ENCODE peak calls at places on chromosomes 13 and 19, in nine cellular contexts. B is fibroblast of lung; H is right atrium auricular region; V is thoracic aorta; U is A549; K is RWPE1; A is CD8-positive, alpha-beta T cell; M is neural progenitor cell; J is uterus. O is an unnamed sample.
A peak's percentile ranks its signal among the peaks of the same experiment; 100 is the strongest.

GRCh38 chr13:27466513-27466912 is 16.1 kb upstream of the MTIF3 start:
- DNase-seq in H (no peak), U (no peak), V (no peak), A (no peak), M (no peak), K (no peak), B (no peak), J (no peak), O (no peak)

GRCh38 chr13:38346764-38347163 is 2.9 kb upstream of the UFM1 start:
- DNase-seq in B (no peak), H (no peak), A (no peak), K (no peak), V (no peak), U (no peak), M (no peak), J (no peak), O (no peak)

GRCh38 chr13:19960673-19961015 is 2.1 kb downstream of the ZMYM2 start:
- DNase-seq in J (no peak), M (no peak), A (no peak), B (no peak), H (no peak), V (no peak), U (no peak), K (no peak), O (no peak)

GRCh38 chr13:113616991-113617749 is 32.6 kb downstream of the TFDP1 start:
- DNase-seq in J (no peak), K (no peak), U (no peak), H (no peak), M (peak; percentile 86), V (no peak), A (no peak), B (peak; percentile 73), O (peak; percentile 14)

GRCh38 chr19:35292421-35292820 is 460 bp downstream of the MAG start:
- DNase-seq in B (no peak), M (no peak), K (no peak), J (no peak), H (no peak), A (no peak), V (no peak), U (no peak), O (no peak)

GRCh38 chr13:103282571-103283450 is 216.6 kb upstream of the SLC10A2 start:
- DNase-seq in H (no peak), M (no peak), B (peak; percentile 95), J (no peak), K (peak; percentile 87), A (no peak), U (peak; percentile 18), V (no peak), O (no peak)

GRCh38 chr13:102800145-102801041 is 1.5 kb downstream of the BIVM start:
- DNase-seq in J (peak; percentile 73), H (peak; percentile 78), K (peak; percentile 79), U (peak; percentile 68), A (peak; percentile 84), B (peak; percentile 78), M (peak; percentile 88), V (no peak), O (peak; percentile 92)

GRCh38 chr19:18416778-18417249 is 2.4 kb upstream of the SSBP4 start:
- DNase-seq in K (no peak), V (peak; percentile 82), H (peak; percentile 94), B (peak; percentile 83), U (no peak), A (peak; percentile 60), J (peak; percentile 93), M (peak; percentile 92), O (peak; percentile 97)

GRCh38 chr13:97194473-97194872 is 27.7 kb upstream of the MBNL2 start:
- DNase-seq in V (no peak), J (no peak), U (no peak), B (peak; percentile 87), M (no peak), A (no peak), H (no peak), K (peak; percentile 28), O (no peak)

GRCh38 chr13:98022210-98022609 is 68.7 kb downstream of the IPO5 start:
- DNase-seq in K (no peak), A (no peak), B (peak; percentile 90), V (no peak), J (no peak), H (no peak), U (no peak), M (no peak), O (peak; percentile 80)

GRCh38 chr13:113741101-113741731 is 17.8 kb upstream of the TMEM255B start:
- DNase-seq in K (no peak), V (no peak), A (no peak), M (no peak), U (no peak), H (no peak), B (peak; percentile 42), J (no peak), O (no peak)

GRCh38 chr13:114004416-114005205 is 30.7 kb upstream of the C13orf46 start:
- DNase-seq in K (no peak), M (no peak), A (no peak), V (no peak), B (peak; percentile 62), J (no peak), U (no peak), H (peak; percentile 88), O (no peak)

GRCh38 chr19:28726533-28726932 is 486.4 kb downstream of the UQCRFS1 start:
- DNase-seq in U (no peak), J (no peak), B (no peak), A (no peak), M (no peak), V (no peak), K (no peak), H (no peak), O (no peak)

GRCh38 chr13:38350114-38350617 is 515 bp downstream of the UFM1 start:
- DNase-seq in B (peak; percentile 68), J (no peak), U (peak; percentile 25), M (peak; percentile 61), H (peak; percentile 68), K (peak; percentile 63), V (peak; percentile 32), A (peak; percentile 50), O (no peak)

GRCh38 chr19:13027557-13027956 is 32.3 kb downstream of the NFIX start:
- DNase-seq in B (no peak), J (no peak), M (no peak), V (no peak), H (no peak), K (no peak), A (no peak), U (no peak), O (no peak)

GRCh38 chr19:13029301-13029880 is 34.1 kb downstream of the NFIX start:
- DNase-seq in B (no peak), U (no peak), H (no peak), K (no peak), M (no peak), A (no peak), J (no peak), V (no peak), O (no peak)

GRCh38 chr19:13028027-13028426 is 32.8 kb downstream of the NFIX start:
- DNase-seq in B (no peak), J (no peak), M (no peak), V (no peak), H (no peak), K (no peak), A (no peak), U (no peak), O (no peak)

GRCh38 chr19:13031917-13032623 is 36.8 kb downstream of the NFIX start:
- DNase-seq in V (no peak), K (no peak), A (no peak), M (peak; percentile 81), J (no peak), H (no peak), U (no peak), B (peak; percentile 72), O (no peak)

GRCh38 chr19:13029893-13030292 is 34.6 kb downstream of the NFIX start:
- DNase-seq in M (peak; percentile 55), H (no peak), V (no peak), J (no peak), A (no peak), K (no peak), U (no peak), B (no peak), O (no peak)
- TF ChIP-seq CTCF in M (peak; percentile 60), H (peak; percentile 60), V (peak; percentile 45), J (peak; percentile 33), A (no peak), K (peak; percentile 58), U (peak; percentile 31), B (peak; percentile 56), O (peak; percentile 62)

GRCh38 chr19:2775556-2776430 is 7.3 kb downstream of the SGTA start:
- DNase-seq in A (peak; percentile 72), M (no peak), J (peak; percentile 50), V (no peak), U (no peak), B (peak; percentile 73), H (peak; percentile 79), K (no peak), O (no peak)
- H3K27ac ChIP-seq in A (peak overlapping the region; percentile 76), M (no peak overlapping the region), J (peak overlapping the region; percentile 26), V (peak overlapping the region; percentile 36), U (no peak overlapping the region), B (peak overlapping the region; percentile 7), H (peak overlapping the region; percentile 83), K (peak overlapping the region; percentile 6), O (no peak overlapping the region)

GRCh38 chr13:105202384-105202783 is 1333.1 kb downstream of the EFNB2 start:
- DNase-seq in J (no peak), V (no peak), U (no peak), B (peak; percentile 66), A (no peak), H (no peak), M (peak; percentile 56), K (no peak), O (peak; percentile 28)
- TF ChIP-seq CTCF in J (no peak), V (peak; percentile 40), U (no peak), B (peak; percentile 80), A (no peak), H (peak; percentile 60), M (peak; percentile 69), K (peak; percentile 19), O (peak; percentile 52)

GRCh38 chr19:5128251-5128931 is 159.5 kb downstream of the KDM4B start:
- DNase-seq in U (no peak), A (no peak), H (peak; percentile 90), K (no peak), B (peak; percentile 83), J (peak; percentile 65), M (peak; percentile 59), V (no peak), O (peak; percentile 88)

GRCh38 chr19:5128932-5129389 is 160.0 kb downstream of the KDM4B start:
- DNase-seq in V (no peak), U (no peak), J (peak; percentile 49), H (peak; percentile 69), B (peak; percentile 28), K (no peak), A (no peak), M (no peak), O (peak; percentile 80)

GRCh38 chr19:5130371-5131030 is 161.6 kb downstream of the KDM4B start:
- DNase-seq in J (no peak), M (no peak), A (peak; percentile 57), H (no peak), U (no peak), K (no peak), V (no peak), B (no peak), O (no peak)

GRCh38 chr19:5131031-5131865 is 162.3 kb downstream of the KDM4B start:
- DNase-seq in H (no peak), K (no peak), B (no peak), M (no peak), A (no peak), V (no peak), U (no peak), J (no peak), O (no peak)

DNA sequence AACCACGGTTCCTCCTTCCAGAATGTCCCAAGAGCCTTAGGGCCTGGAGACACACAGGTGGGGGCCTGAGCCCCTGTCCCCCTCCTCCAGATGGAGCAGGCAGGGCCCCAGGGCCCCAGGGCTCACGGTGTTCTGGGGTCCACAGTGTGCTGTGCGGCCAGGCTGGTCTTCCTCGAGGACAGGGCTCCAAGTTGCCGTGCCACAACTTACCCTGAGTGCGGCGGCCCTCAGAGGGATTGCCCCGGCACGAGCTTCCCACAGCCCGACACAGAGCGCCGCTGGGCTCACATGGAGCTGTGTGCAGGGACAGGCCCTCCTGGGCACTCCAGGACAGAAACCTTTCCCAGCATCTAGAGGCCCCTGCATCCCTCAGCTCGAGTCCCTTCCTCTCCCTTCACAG is 160.8 kb downstream of the KDM4B start:
- DNase-seq in J (no peak), H (no peak), U (no peak), M (no peak), K (no peak), B (no peak), A (no peak), V (no peak), O (no peak)
- H3K27ac ChIP-seq in J (no peak overlapping the region), H (peak overlapping the region; percentile 71), U (no peak overlapping the region), M (peak overlapping the region; percentile 46), K (no peak overlapping the region), B (no peak overlapping the region), A (peak overlapping the region; percentile 90), V (no peak overlapping the region), O (peak overlapping the region; percentile 75)